ENCODE peak calls at places on chromosome 21, in nine cellular contexts. D, L, U, T, V, G, C, H and O are unnamed samples.

GRCh38 chr21:42242611-42243010 is 23.7 kb downstream of the ABCG1 start:
- DNase-seq in D (no peak), L (no peak), U (no peak), T (no peak), V (no peak), G (no peak), C (no peak), H (peak), O (no peak)

GRCh38 chr21:29524055-29524454 is 225.3 kb downstream of the BACH1 start:
- DNase-seq in D (no peak), L (no peak), U (no peak), T (no peak), V (no peak), G (no peak), C (no peak), H (no peak), O (no peak)

GRCh38 chr21:24115141-24115540 is 1492.1 kb downstream of the MRPL39 start:
- DNase-seq in D (no peak), L (no peak), U (no peak), T (no peak), V (no peak), G (no peak), C (no peak), H (no peak), O (no peak)

GRCh38 chr21:19244502-19245187 is 841.1 kb upstream of the TMPRSS15 start:
- DNase-seq in D (no peak), L (no peak), U (no peak), T (no peak), V (no peak), G (no peak), C (no peak), H (no peak), O (no peak)

GRCh38 chr21:30329203-30329868 is 8.2 kb downstream of the KRTAP27-1 start:
- DNase-seq in D (no peak), L (no peak), U (no peak), T (no peak), V (no peak), G (no peak), C (no peak), H (no peak), O (no peak)

GRCh38 chr21:15064576-15065380 is at the start of gene NRIP1:
- DNase-seq in D (peak), L (peak), U (peak), T (peak), V (peak), G (peak), C (peak), H (peak), O (peak)

GRCh38 chr21:32580949-32581348 is 4.4 kb downstream of the TCP10L start:
- DNase-seq in D (no peak), L (no peak), U (no peak), T (no peak), V (no peak), G (no peak), C (no peak), H (no peak), O (no peak)

GRCh38 chr21:14773777-14774345 is 227.7 kb upstream of the SAMSN1 start:
- DNase-seq in D (peak), L (peak), U (no peak), T (peak), V (peak), G (peak), C (peak), H (peak), O (no peak)

GRCh38 chr21:41878831-41879189 is 334 bp downstream of the PRDM15 start:
- DNase-seq in D (peak), L (peak), U (peak), T (peak), V (peak), G (peak), C (peak), H (peak), O (peak)

GRCh38 chr21:39441502-39442475 is 3.8 kb downstream of the LCA5L start:
- DNase-seq in D (no peak), L (no peak), U (peak), T (peak), V (no peak), G (no peak), C (peak), H (no peak), O (no peak)

GRCh38 chr21:42121792-42122191 is 50.7 kb downstream of the UMODL1 start:
- DNase-seq in D (no peak), L (no peak), U (no peak), T (no peak), V (no peak), G (no peak), C (no peak), H (no peak), O (no peak)

GRCh38 chr21:27315373-27315772 is 348.5 kb upstream of the ADAMTS5 start:
- DNase-seq in D (no peak), L (no peak), U (no peak), T (no peak), V (no peak), G (no peak), C (no peak), H (no peak), O (no peak)

GRCh38 chr21:41466024-41466820 is 40.2 kb downstream of the MX1 start:
- DNase-seq in D (no peak), L (no peak), U (no peak), T (no peak), V (no peak), G (no peak), C (no peak), H (no peak), O (no peak)

GRCh38 chr21:24941316-24942185 is 665.7 kb downstream of the MRPL39 start:
- DNase-seq in D (no peak), L (no peak), U (no peak), T (no peak), V (no peak), G (no peak), C (no peak), H (no peak), O (no peak)

GRCh38 chr21:29641635-29642550 is 297.9 kb downstream of the GRIK1 start:
- DNase-seq in D (no peak), L (no peak), U (no peak), T (no peak), V (no peak), G (no peak), C (no peak), H (no peak), O (no peak)

GRCh38 chr21:44919111-44919912 is 1.4 kb downstream of the ITGB2 start:
- DNase-seq in D (peak), L (no peak), U (no peak), T (no peak), V (no peak), G (no peak), C (no peak), H (peak), O (no peak)

GRCh38 chr21:16476056-16476850 is 746.5 kb downstream of the USP25 start:
- DNase-seq in D (no peak), L (no peak), U (no peak), T (no peak), V (no peak), G (no peak), C (no peak), H (no peak), O (no peak)

GRCh38 chr21:37566790-37567725 is 200.5 kb downstream of the DYRK1A start:
- DNase-seq in D (no peak), L (no peak), U (no peak), T (no peak), V (no peak), G (no peak), C (no peak), H (no peak), O (no peak)

GRCh38 chr21:32192291-32192690 is 86.6 kb downstream of the MIS18A start:
- DNase-seq in D (no peak), L (no peak), U (no peak), T (no peak), V (no peak), G (no peak), C (no peak), H (no peak), O (no peak)

GRCh38 chr21:26834181-26834945 is 10.8 kb downstream of the ADAMTS1 start:
- DNase-seq in D (no peak), L (no peak), U (peak), T (no peak), V (no peak), G (no peak), C (no peak), H (no peak), O (no peak)

GRCh38 chr21:41659791-41660560 is 106.9 kb downstream of the RIPK4 start:
- DNase-seq in D (no peak), L (peak), U (peak), T (no peak), V (peak), G (no peak), C (no peak), H (no peak), O (no peak)

GRCh38 chr21:26849428-26850115 is 4.4 kb upstream of the ADAMTS1 start:
- DNase-seq in D (no peak), L (peak), U (peak), T (peak), V (no peak), G (no peak), C (peak), H (no peak), O (no peak)

GRCh38 chr21:44383216-44383615 is 29.8 kb downstream of the TRPM2 start:
- DNase-seq in D (no peak), L (no peak), U (no peak), T (no peak), V (no peak), G (no peak), C (no peak), H (no peak), O (no peak)

GRCh38 chr21:40760811-40761210 is 86.1 kb downstream of the DSCAM start:
- DNase-seq in D (no peak), L (no peak), U (no peak), T (no peak), V (no peak), G (no peak), C (no peak), H (no peak), O (no peak)

GRCh38 chr21:18951291-18952038 is 547.9 kb upstream of the TMPRSS15 start:
- DNase-seq in D (no peak), L (no peak), U (no peak), T (peak), V (no peak), G (no peak), C (no peak), H (no peak), O (no peak)

GRCh38 chr21:17745086-17745485 is 74.1 kb downstream of the C21orf91 start:
- DNase-seq in D (no peak), L (no peak), U (no peak), T (no peak), V (no peak), G (no peak), C (no peak), H (no peak), O (no peak)

GRCh38 chr21:36297938-36298572 is 21.9 kb upstream of the MORC3 start:
- DNase-seq in D (peak), L (peak), U (peak), T (no peak), V (peak), G (peak), C (peak), H (peak), O (peak)
- H3K27ac ChIP-seq in D (no peak), L (peak), U (no peak), T (no peak), V (no peak), G (peak), C (peak), H (peak), O (peak)

DNA sequence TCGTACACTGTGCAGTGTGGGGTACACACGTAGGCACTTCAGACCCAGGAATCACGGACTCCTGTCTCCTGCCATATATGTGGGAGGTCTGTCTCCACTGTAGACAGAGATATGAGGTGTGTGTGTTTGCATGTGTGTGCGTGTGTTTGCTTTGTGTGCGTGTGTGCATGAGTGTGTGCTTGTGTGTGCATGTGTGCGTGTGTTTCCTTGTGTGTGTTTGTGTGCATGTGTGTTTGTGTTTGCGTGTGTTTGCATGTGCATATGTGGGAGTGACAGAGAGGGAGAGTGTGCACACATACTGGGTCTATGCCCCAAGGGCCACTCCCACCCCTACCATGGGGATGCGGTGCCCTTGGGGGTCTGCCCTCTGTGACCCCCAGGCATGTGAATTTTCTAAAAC is 94.5 kb downstream of the SIK1 start:
- DNase-seq in D (no peak), L (no peak), U (no peak), T (no peak), V (no peak), G (no peak), C (no peak), H (no peak), O (no peak)
- H3K27ac ChIP-seq in D (no peak), L (peak), U (peak), T (no peak), V (peak), G (no peak), C (no peak), H (peak), O (peak)

GRCh38 chr21:34912022-34912933 is 136.8 kb downstream of the RUNX1 start:
- DNase-seq in D (no peak), L (no peak), U (no peak), T (no peak), V (no peak), G (no peak), C (no peak), H (no peak), O (no peak)
- H3K27ac ChIP-seq in D (no peak), L (no peak), U (no peak), T (no peak), V (no peak), G (no peak), C (no peak), H (no peak), O (no peak)

GRCh38 chr21:45920824-45921600 is 60.6 kb upstream of the COL6A1 start:
- DNase-seq in D (no peak), L (no peak), U (peak), T (no peak), V (no peak), G (no peak), C (no peak), H (no peak), O (no peak)
- H3K27ac ChIP-seq in D (no peak), L (no peak), U (peak), T (no peak), V (no peak), G (no peak), C (no peak), H (no peak), O (no peak)